ENCODE peak calls at places on chromosomes 2 and 18, in five cellular contexts. H, L, V, P and A are unnamed samples.

GRCh38 chr2:153455856-153456255 is 22.7 kb downstream of the RPRM start:
- DNase-seq in V (no peak), H (no peak), P (no peak), L (no peak), A (no peak)

GRCh38 chr2:192697880-192698279 is 503.1 kb upstream of the TMEFF2 start:
- DNase-seq in H (no peak), P (no peak), L (no peak), V (no peak), A (no peak)

GRCh38 chr2:223835701-223836532 is 1.5 kb downstream of the AP1S3 start:
- DNase-seq in P (no peak), L (no peak), H (no peak), V (no peak), A (no peak)

GRCh38 chr2:176784633-176785193 is 427.9 kb upstream of the HNRNPA3 start:
- DNase-seq in H (no peak), L (no peak), V (no peak), P (no peak), A (no peak)

GRCh38 chr2:10407841-10408648 is 40.1 kb downstream of the ODC1 start:
- DNase-seq in P (no peak), L (peak; percentile 88), H (peak; percentile 34), V (peak; percentile 84), A (peak; percentile 89)

GRCh38 chr18:3093624-3094354 is 80.8 kb upstream of the LPIN2 start:
- DNase-seq in L (no peak), H (no peak), P (no peak), V (no peak), A (no peak)

GRCh38 chr2:11985817-11986566 is 239.6 kb downstream of the LPIN1 start:
- DNase-seq in L (no peak), V (no peak), P (no peak), H (no peak), A (no peak)

GRCh38 chr2:88201811-88202169 is 31.6 kb downstream of the THNSL2 start:
- DNase-seq in H (no peak), V (no peak), P (no peak), L (no peak), A (no peak)

GRCh38 chr2:65576861-65577601 is 144.6 kb upstream of the SPRED2 start:
- DNase-seq in L (no peak), P (no peak), V (peak; percentile 91), H (peak; percentile 95), A (peak; percentile 91)

GRCh38 chr2:111986116-111986900 is 68.8 kb upstream of the TMEM87B start:
- DNase-seq in H (peak; percentile 8), V (peak; percentile 63), P (no peak), L (no peak), A (no peak)

GRCh38 chr2:12155308-12156061 is 409.1 kb downstream of the LPIN1 start:
- DNase-seq in L (no peak), V (no peak), H (peak; percentile 93), P (no peak), A (no peak)

GRCh38 chr18:10912790-10913560 is 236.4 kb downstream of the PIEZO2 start:
- DNase-seq in H (peak; percentile 79), V (peak; percentile 86), P (no peak), L (no peak), A (no peak)

GRCh38 chr2:230908094-230908594 is 16.9 kb downstream of the GPR55 start:
- DNase-seq in P (no peak), H (peak; percentile 3), L (no peak), V (no peak), A (no peak)

GRCh38 chr18:9612215-9612830 is 2.0 kb downstream of the PPP4R1 start:
- DNase-seq in P (no peak), H (peak; percentile 58), V (peak; percentile 66), L (no peak), A (peak; percentile 52)

GRCh38 chr2:85893428-85894258 is 4.9 kb upstream of the ST3GAL5 start:
- DNase-seq in P (no peak), L (no peak), V (no peak), H (peak; percentile 87), A (peak; percentile 92)

GRCh38 chr18:36688020-36688965 is 140.5 kb downstream of the TPGS2 start:
- DNase-seq in L (peak; percentile 78), P (no peak), V (peak; percentile 52), H (peak; percentile 74), A (peak; percentile 48)

GRCh38 chr2:158573739-158574138 is 117.0 kb downstream of the PKP4 start:
- DNase-seq in H (no peak), P (no peak), L (no peak), V (no peak), A (peak; percentile 15)

GRCh38 chr2:155844481-155844880 is 488.0 kb downstream of the NR4A2 start:
- DNase-seq in P (no peak), V (no peak), H (no peak), L (no peak), A (no peak)

GRCh38 chr2:42296226-42296625 is 64.8 kb downstream of the COX7A2L start:
- DNase-seq in H (no peak), L (no peak), P (no peak), V (no peak), A (no peak)

GRCh38 chr2:145068509-145068908 is 548.6 kb upstream of the ZEB2 start:
- DNase-seq in L (no peak), P (no peak), H (no peak), V (no peak), A (no peak)

GRCh38 chr18:46174317-46175039 is 70.3 kb downstream of the HAUS1 start:
- DNase-seq in P (no peak), L (peak; percentile 30), H (peak; percentile 30), V (no peak), A (no peak)

GRCh38 chr2:238650536-238650935 is 197.3 kb upstream of the TWIST2 start:
- DNase-seq in H (no peak), V (no peak), L (no peak), P (no peak), A (no peak)

GRCh38 chr18:42053188-42053781 is 98.3 kb downstream of the PIK3C3 start:
- DNase-seq in P (no peak), H (peak; percentile 62), L (peak; percentile 29), V (peak; percentile 34), A (no peak)

GRCh38 chr2:166382-166781 is 97.5 kb downstream of the SH3YL1 start:
- DNase-seq in V (no peak), P (no peak), H (no peak), L (no peak), A (no peak)

GRCh38 chr2:117702098-117702497 is 112.4 kb upstream of the DDX18 start:
- DNase-seq in H (no peak), L (no peak), P (no peak), V (no peak), A (no peak)

GRCh38 chr2:2014251-2014761 is 270.0 kb upstream of the PXDN start:
- DNase-seq in H (no peak), L (no peak), P (no peak), V (no peak), A (no peak)

GRCh38 chr2:105919191-105919811 is 174.6 kb downstream of the NCK2 start:
- DNase-seq in H (no peak), V (peak; percentile 99), L (no peak), P (no peak), A (no peak)

GRCh38 chr2:10564876-10565425 is 116.8 kb upstream of the ODC1 start:
- DNase-seq in L (no peak), V (no peak), P (no peak), H (no peak), A (no peak)

GRCh38 chr18:23871410-23871809 is 143.1 kb upstream of the TTC39C start:
- DNase-seq in P (no peak), L (no peak), V (no peak), H (no peak), A (no peak)

GRCh38 chr2:208642125-208642779 is 235.7 kb downstream of the PTH2R start:
- DNase-seq in H (no peak), L (no peak), P (no peak), V (no peak), A (no peak)

GRCh38 chr2:158380786-158381185 is 75.8 kb downstream of the CCDC148 start:
- DNase-seq in P (no peak), V (no peak), L (no peak), H (no peak), A (no peak)

GRCh38 chr2:231557571-231558217 is 27.4 kb upstream of the NMUR1 start:
- DNase-seq in H (peak; percentile 81), P (peak; percentile 50), L (peak; percentile 64), V (peak; percentile 58), A (peak; percentile 72)

GRCh38 chr2:191302459-191303155 is 57.4 kb downstream of the MYO1B start:
- DNase-seq in V (peak; percentile 58), H (peak; percentile 23), L (no peak), P (no peak), A (peak; percentile 69)

GRCh38 chr2:191298306-191298705 is 53.1 kb downstream of the MYO1B start:
- DNase-seq in L (no peak), V (no peak), H (peak; percentile 73), P (no peak), A (no peak)

GRCh38 chr2:191301971-191302370 is 56.8 kb downstream of the MYO1B start:
- DNase-seq in P (no peak), L (no peak), H (no peak), V (no peak), A (no peak)

GRCh38 chr2:191299009-191299408 is 53.8 kb downstream of the MYO1B start:
- DNase-seq in V (no peak), H (peak; percentile 34), L (no peak), P (no peak), A (no peak)

GRCh38 chr2:191299866-191300265 is 54.7 kb downstream of the MYO1B start:
- DNase-seq in L (no peak), H (no peak), V (no peak), P (no peak), A (no peak)
- TF ChIP-seq MAFK in L (no peak), H (no peak), V (no peak), P (no peak), A (no peak)

GRCh38 chr18:12478269-12479057 is 70.7 kb downstream of the PRELID3A start:
- DNase-seq in V (no peak), P (no peak), H (no peak), L (no peak), A (no peak)
- TF ChIP-seq CTCF in V (no peak), P (no peak), H (peak; percentile 18), L (no peak), A (no peak)

DNA sequence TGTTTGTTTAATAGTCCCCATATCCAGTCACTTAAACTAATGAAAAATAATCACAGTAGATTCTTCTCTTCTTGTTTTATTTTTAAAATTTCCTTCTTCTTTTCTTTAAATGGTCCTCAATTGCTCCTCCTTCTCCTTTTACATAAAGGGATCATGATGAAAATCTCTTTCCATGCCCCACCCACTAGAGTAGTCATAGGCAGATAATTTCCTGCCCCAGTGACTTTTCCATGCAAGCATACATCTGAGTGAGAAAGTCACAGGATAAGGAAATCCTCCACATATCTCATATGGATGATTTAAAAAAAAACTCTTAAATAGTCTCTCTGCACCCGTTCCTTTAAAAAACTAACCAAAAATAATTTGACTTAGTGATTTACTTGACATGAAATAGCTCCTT is 552.3 kb upstream of the SETBP1 start:
- DNase-seq in P (no peak), L (no peak), H (peak; percentile 8), V (no peak), A (no peak)
- TF ChIP-seq MAFK in P (no peak), L (no peak), H (no peak), V (no peak), A (no peak)

GRCh38 chr18:50956116-50956515 is 11.7 kb upstream of the ELAC1 start:
- DNase-seq in V (no peak), L (no peak), P (no peak), H (no peak), A (no peak)
- TF ChIP-seq CTCF in V (no peak), L (no peak), P (no peak), H (no peak), A (no peak)

GRCh38 chr18:34649072-34649471 is 61.0 kb upstream of the DTNA start:
- DNase-seq in L (no peak), V (no peak), P (no peak), H (peak; percentile 56), A (no peak)
- TF ChIP-seq MAFK in L (no peak), V (no peak), P (no peak), H (no peak), A (no peak)

GRCh38 chr18:44156816-44157215 is 523.9 kb upstream of the SETBP1 start:
- DNase-seq in H (no peak), P (no peak), V (no peak), L (no peak), A (no peak)
- TF ChIP-seq CTCF in H (no peak), P (no peak), V (no peak), L (no peak), A (no peak)